ENCODE peak calls at places on chromosomes 16 and 17, in ten cellular contexts. P is PC-3, A is Daoy, B is left lobe of liver, N is brain microvascular endothelial cell, T is iris pigment epithelial cell, K is astrocyte of the spinal cord, C is AG08395, H is HAP-1, E is EL. I is an unnamed sample.

GRCh38 chr17:8581002-8581658 is 49.4 kb downstream of the MYH10 start:
- DNase-seq in P (no peak), A (no peak), B (no peak), N (no peak), T (no peak), K (no peak), C (no peak), H (peak), E (no peak), I (no peak)

GRCh38 chr16:72561-73537 is at the start of gene RHBDF1:
- DNase-seq in P (peak), A (peak), B (peak), N (no peak), T (peak), K (no peak), C (peak), H (peak), E (peak), I (peak)

GRCh38 chr16:64870859-64871258 is 251.0 kb downstream of the CDH11 start:
- DNase-seq in P (no peak), A (no peak), B (no peak), N (no peak), T (no peak), K (no peak), C (no peak), H (no peak), E (no peak), I (no peak)

GRCh38 chr16:85675528-85675927 is 13.2 kb downstream of the GINS2 start:
- DNase-seq in P (no peak), A (no peak), B (no peak), N (peak), T (peak), K (peak), C (peak), H (peak), E (peak), I (peak)

GRCh38 chr16:84340305-84341040 is 27.9 kb upstream of the ATP2C2 start:
- DNase-seq in P (peak), A (no peak), B (no peak), N (no peak), T (peak), K (no peak), C (no peak), H (no peak), E (no peak), I (no peak)

GRCh38 chr16:22859925-22860324 is 46.0 kb downstream of the HS3ST2 start:
- DNase-seq in P (no peak), A (no peak), B (no peak), N (no peak), T (no peak), K (no peak), C (no peak), H (peak), E (no peak), I (no peak)

GRCh38 chr16:47258874-47259461 is 115.2 kb upstream of the NETO2 start:
- DNase-seq in P (peak), A (peak), B (no peak), N (peak), T (peak), K (peak), C (peak), H (peak), E (peak), I (peak)

GRCh38 chr17:81022371-81022729 is 12.6 kb upstream of the BAIAP2 start:
- DNase-seq in P (no peak), A (no peak), B (no peak), N (no peak), T (no peak), K (no peak), C (no peak), H (no peak), E (no peak), I (no peak)

GRCh38 chr17:4110152-4110551 is 32.7 kb downstream of the ZZEF1 start:
- DNase-seq in P (peak), A (no peak), B (no peak), N (no peak), T (peak), K (peak), C (peak), H (no peak), E (peak), I (peak)

GRCh38 chr16:46857261-46857962 is 26.4 kb upstream of the C16orf87 start:
- DNase-seq in P (peak), A (peak), B (no peak), N (peak), T (peak), K (peak), C (peak), H (peak), E (peak), I (peak)

GRCh38 chr16:26645629-26646028 is 421.1 kb upstream of the C16orf82 start:
- DNase-seq in P (no peak), A (no peak), B (no peak), N (no peak), T (no peak), K (no peak), C (no peak), H (no peak), E (no peak), I (no peak)

GRCh38 chr17:78890111-78890897 is 12.7 kb downstream of the CEP295NL start:
- DNase-seq in P (no peak), A (no peak), B (peak), N (no peak), T (no peak), K (no peak), C (no peak), H (no peak), E (no peak), I (no peak)

GRCh38 chr16:12971216-12971615 is 69.8 kb downstream of the SHISA9 start:
- DNase-seq in P (peak), A (peak), B (no peak), N (peak), T (peak), K (peak), C (no peak), H (no peak), E (peak), I (no peak)

GRCh38 chr16:1708768-1709180 is 2.8 kb downstream of the MAPK8IP3 start:
- DNase-seq in P (peak), A (peak), B (no peak), N (peak), T (peak), K (peak), C (no peak), H (no peak), E (no peak), I (no peak)

GRCh38 chr16:55562936-55563335 is 3.5 kb upstream of the CAPNS2 start:
- DNase-seq in P (no peak), A (no peak), B (no peak), N (no peak), T (no peak), K (no peak), C (no peak), H (no peak), E (no peak), I (no peak)

GRCh38 chr17:83127431-83128160 is 48.2 kb downstream of the METRNL start:
- DNase-seq in P (no peak), A (no peak), B (no peak), N (no peak), T (no peak), K (no peak), C (no peak), H (no peak), E (no peak), I (no peak)

GRCh38 chr17:15268003-15268402 is 2.9 kb upstream of the PMP22 start:
- DNase-seq in P (no peak), A (no peak), B (no peak), N (no peak), T (no peak), K (no peak), C (no peak), H (no peak), E (no peak), I (no peak)

GRCh38 chr17:82566129-82566995 is 46.8 kb downstream of the FOXK2 start:
- DNase-seq in P (no peak), A (no peak), B (no peak), N (no peak), T (no peak), K (no peak), C (no peak), H (no peak), E (no peak), I (no peak)